ENCODE peak calls at places on chromosomes 1 and 21, in ten cellular contexts. One of them, this sample, is unnamed.

GRCh38 chr1:15876357-15876756 is 28.9 kb downstream of the SPEN start:
- DNase-seq in activated T-cell treated with anti-CD3 and anti-CD28 coated beads for 4 hours: no peak
- DNase-seq in stimulated activated CD8-positive, alpha-beta memory T cell treated with anti-CD3 and anti-CD28 coated beads, Interleukin-15, amount 100 ng/mL, for 24 hours: no peak
- DNase-seq in B cell: no peak
- DNase-seq in effector CD4-positive, alpha-beta T cell: no peak
- DNase-seq in NCI-H1105: no peak
- DNase-seq in Right ventricle myocardium superior: no peak
- DNase-seq in activated CD4-positive, alpha-beta memory T cell treated with anti-CD3 and anti-CD28 coated beads for 36 hours: no peak
- DNase-seq in glomerular endothelial cell: no peak
- DNase-seq in CD4-positive, alpha-beta T cell: no peak
- DNase-seq in this sample: no peak

GRCh38 chr1:92709738-92710137 is 75.2 kb downstream of the EVI5 start:
- DNase-seq in activated T-cell treated with anti-CD3 and anti-CD28 coated beads for 4 hours: no peak
- DNase-seq in stimulated activated CD8-positive, alpha-beta memory T cell treated with anti-CD3 and anti-CD28 coated beads, Interleukin-15, amount 100 ng/mL, for 24 hours: no peak
- DNase-seq in B cell: no peak
- DNase-seq in effector CD4-positive, alpha-beta T cell: no peak
- DNase-seq in NCI-H1105: no peak
- DNase-seq in Right ventricle myocardium superior: no peak
- DNase-seq in activated CD4-positive, alpha-beta memory T cell treated with anti-CD3 and anti-CD28 coated beads for 36 hours: no peak
- DNase-seq in glomerular endothelial cell: no peak
- DNase-seq in CD4-positive, alpha-beta T cell: no peak
- DNase-seq in this sample: no peak

GRCh38 chr1:229124471-229125198 is 146.3 kb upstream of the RAB4A start:
- DNase-seq in activated T-cell treated with anti-CD3 and anti-CD28 coated beads for 4 hours: no peak
- DNase-seq in stimulated activated CD8-positive, alpha-beta memory T cell treated with anti-CD3 and anti-CD28 coated beads, Interleukin-15, amount 100 ng/mL, for 24 hours: no peak
- DNase-seq in B cell: no peak
- DNase-seq in effector CD4-positive, alpha-beta T cell: no peak
- DNase-seq in NCI-H1105: no peak
- DNase-seq in Right ventricle myocardium superior: no peak
- DNase-seq in activated CD4-positive, alpha-beta memory T cell treated with anti-CD3 and anti-CD28 coated beads for 36 hours: no peak
- DNase-seq in glomerular endothelial cell: no peak
- DNase-seq in CD4-positive, alpha-beta T cell: no peak
- DNase-seq in this sample: no peak

GRCh38 chr1:197096137-197096536 is 29.1 kb upstream of the F13B start:
- DNase-seq in activated T-cell treated with anti-CD3 and anti-CD28 coated beads for 4 hours: no peak
- DNase-seq in stimulated activated CD8-positive, alpha-beta memory T cell treated with anti-CD3 and anti-CD28 coated beads, Interleukin-15, amount 100 ng/mL, for 24 hours: no peak
- DNase-seq in B cell: no peak
- DNase-seq in effector CD4-positive, alpha-beta T cell: no peak
- DNase-seq in NCI-H1105: no peak
- DNase-seq in Right ventricle myocardium superior: no peak
- DNase-seq in activated CD4-positive, alpha-beta memory T cell treated with anti-CD3 and anti-CD28 coated beads for 36 hours: no peak
- DNase-seq in glomerular endothelial cell: no peak
- DNase-seq in CD4-positive, alpha-beta T cell: no peak
- DNase-seq in this sample: no peak

GRCh38 chr1:157034137-157034800 is 11.3 kb downstream of the ARHGEF11 start:
- DNase-seq in activated T-cell treated with anti-CD3 and anti-CD28 coated beads for 4 hours: no peak
- DNase-seq in stimulated activated CD8-positive, alpha-beta memory T cell treated with anti-CD3 and anti-CD28 coated beads, Interleukin-15, amount 100 ng/mL, for 24 hours: no peak
- DNase-seq in B cell: no peak
- DNase-seq in effector CD4-positive, alpha-beta T cell: no peak
- DNase-seq in NCI-H1105: no peak
- DNase-seq in Right ventricle myocardium superior: no peak
- DNase-seq in activated CD4-positive, alpha-beta memory T cell treated with anti-CD3 and anti-CD28 coated beads for 36 hours: no peak
- DNase-seq in glomerular endothelial cell: no peak
- DNase-seq in CD4-positive, alpha-beta T cell: no peak
- DNase-seq in this sample: no peak

GRCh38 chr1:206754011-206754410 is 16.6 kb upstream of the IL19 start:
- DNase-seq in activated T-cell treated with anti-CD3 and anti-CD28 coated beads for 4 hours: no peak
- DNase-seq in stimulated activated CD8-positive, alpha-beta memory T cell treated with anti-CD3 and anti-CD28 coated beads, Interleukin-15, amount 100 ng/mL, for 24 hours: no peak
- DNase-seq in B cell: no peak
- DNase-seq in effector CD4-positive, alpha-beta T cell: no peak
- DNase-seq in NCI-H1105: no peak
- DNase-seq in Right ventricle myocardium superior: no peak
- DNase-seq in activated CD4-positive, alpha-beta memory T cell treated with anti-CD3 and anti-CD28 coated beads for 36 hours: no peak
- DNase-seq in glomerular endothelial cell: no peak
- DNase-seq in CD4-positive, alpha-beta T cell: no peak
- DNase-seq in this sample: no peak

GRCh38 chr1:219220945-219221344 is 47.3 kb downstream of the LYPLAL1 start:
- DNase-seq in activated T-cell treated with anti-CD3 and anti-CD28 coated beads for 4 hours: no peak
- DNase-seq in stimulated activated CD8-positive, alpha-beta memory T cell treated with anti-CD3 and anti-CD28 coated beads, Interleukin-15, amount 100 ng/mL, for 24 hours: no peak
- DNase-seq in B cell: no peak
- DNase-seq in effector CD4-positive, alpha-beta T cell: no peak
- DNase-seq in NCI-H1105: no peak
- DNase-seq in Right ventricle myocardium superior: no peak
- DNase-seq in activated CD4-positive, alpha-beta memory T cell treated with anti-CD3 and anti-CD28 coated beads for 36 hours: no peak
- DNase-seq in glomerular endothelial cell: no peak
- DNase-seq in CD4-positive, alpha-beta T cell: no peak
- DNase-seq in this sample: no peak

GRCh38 chr21:28810826-28811524 is 181.7 kb downstream of the LTN1 start:
- DNase-seq in activated T-cell treated with anti-CD3 and anti-CD28 coated beads for 4 hours: no peak
- DNase-seq in stimulated activated CD8-positive, alpha-beta memory T cell treated with anti-CD3 and anti-CD28 coated beads, Interleukin-15, amount 100 ng/mL, for 24 hours: no peak
- DNase-seq in B cell: no peak
- DNase-seq in effector CD4-positive, alpha-beta T cell: no peak
- DNase-seq in NCI-H1105: no peak
- DNase-seq in Right ventricle myocardium superior: no peak
- DNase-seq in activated CD4-positive, alpha-beta memory T cell treated with anti-CD3 and anti-CD28 coated beads for 36 hours: no peak
- DNase-seq in glomerular endothelial cell: no peak
- DNase-seq in CD4-positive, alpha-beta T cell: no peak
- DNase-seq in this sample: no peak

GRCh38 chr1:95138223-95138622 is 21.1 kb downstream of the TLCD4 start:
- DNase-seq in activated T-cell treated with anti-CD3 and anti-CD28 coated beads for 4 hours: no peak
- DNase-seq in stimulated activated CD8-positive, alpha-beta memory T cell treated with anti-CD3 and anti-CD28 coated beads, Interleukin-15, amount 100 ng/mL, for 24 hours: no peak
- DNase-seq in B cell: no peak
- DNase-seq in effector CD4-positive, alpha-beta T cell: no peak
- DNase-seq in NCI-H1105: no peak
- DNase-seq in Right ventricle myocardium superior: no peak
- DNase-seq in activated CD4-positive, alpha-beta memory T cell treated with anti-CD3 and anti-CD28 coated beads for 36 hours: no peak
- DNase-seq in glomerular endothelial cell: no peak
- DNase-seq in CD4-positive, alpha-beta T cell: no peak
- DNase-seq in this sample: no peak

GRCh38 chr1:87968259-87968955 is 639.7 kb downstream of the LMO4 start:
- DNase-seq in activated T-cell treated with anti-CD3 and anti-CD28 coated beads for 4 hours: no peak
- DNase-seq in stimulated activated CD8-positive, alpha-beta memory T cell treated with anti-CD3 and anti-CD28 coated beads, Interleukin-15, amount 100 ng/mL, for 24 hours: no peak
- DNase-seq in B cell: no peak
- DNase-seq in effector CD4-positive, alpha-beta T cell: no peak
- DNase-seq in NCI-H1105: no peak
- DNase-seq in Right ventricle myocardium superior: peak; percentile 53
- DNase-seq in activated CD4-positive, alpha-beta memory T cell treated with anti-CD3 and anti-CD28 coated beads for 36 hours: no peak
- DNase-seq in glomerular endothelial cell: no peak
- DNase-seq in CD4-positive, alpha-beta T cell: no peak
- DNase-seq in this sample: no peak

GRCh38 chr1:208085655-208086054 is 158.5 kb downstream of the PLXNA2 start:
- DNase-seq in activated T-cell treated with anti-CD3 and anti-CD28 coated beads for 4 hours: no peak
- DNase-seq in stimulated activated CD8-positive, alpha-beta memory T cell treated with anti-CD3 and anti-CD28 coated beads, Interleukin-15, amount 100 ng/mL, for 24 hours: no peak
- DNase-seq in B cell: no peak
- DNase-seq in effector CD4-positive, alpha-beta T cell: no peak
- DNase-seq in NCI-H1105: no peak
- DNase-seq in Right ventricle myocardium superior: no peak
- DNase-seq in activated CD4-positive, alpha-beta memory T cell treated with anti-CD3 and anti-CD28 coated beads for 36 hours: no peak
- DNase-seq in glomerular endothelial cell: no peak
- DNase-seq in CD4-positive, alpha-beta T cell: no peak
- DNase-seq in this sample: no peak

GRCh38 chr1:110798691-110799256 is 74.2 kb upstream of the CD53 start:
- DNase-seq in activated T-cell treated with anti-CD3 and anti-CD28 coated beads for 4 hours: no peak
- DNase-seq in stimulated activated CD8-positive, alpha-beta memory T cell treated with anti-CD3 and anti-CD28 coated beads, Interleukin-15, amount 100 ng/mL, for 24 hours: no peak
- DNase-seq in B cell: no peak
- DNase-seq in effector CD4-positive, alpha-beta T cell: no peak
- DNase-seq in NCI-H1105: peak; percentile 48
- DNase-seq in Right ventricle myocardium superior: no peak
- DNase-seq in activated CD4-positive, alpha-beta memory T cell treated with anti-CD3 and anti-CD28 coated beads for 36 hours: no peak
- DNase-seq in glomerular endothelial cell: no peak
- DNase-seq in CD4-positive, alpha-beta T cell: no peak
- DNase-seq in this sample: no peak

GRCh38 chr1:48552420-48552819 is 80.4 kb upstream of the SPATA6 start:
- DNase-seq in activated T-cell treated with anti-CD3 and anti-CD28 coated beads for 4 hours: no peak
- DNase-seq in stimulated activated CD8-positive, alpha-beta memory T cell treated with anti-CD3 and anti-CD28 coated beads, Interleukin-15, amount 100 ng/mL, for 24 hours: no peak
- DNase-seq in B cell: peak; percentile 17
- DNase-seq in effector CD4-positive, alpha-beta T cell: no peak
- DNase-seq in NCI-H1105: no peak
- DNase-seq in Right ventricle myocardium superior: no peak
- DNase-seq in activated CD4-positive, alpha-beta memory T cell treated with anti-CD3 and anti-CD28 coated beads for 36 hours: no peak
- DNase-seq in glomerular endothelial cell: no peak
- DNase-seq in CD4-positive, alpha-beta T cell: no peak
- DNase-seq in this sample: no peak

GRCh38 chr1:6464514-6464836 is 1.5 kb downstream of the TNFRSF25 start:
- DNase-seq in activated T-cell treated with anti-CD3 and anti-CD28 coated beads for 4 hours: no peak
- DNase-seq in stimulated activated CD8-positive, alpha-beta memory T cell treated with anti-CD3 and anti-CD28 coated beads, Interleukin-15, amount 100 ng/mL, for 24 hours: no peak
- DNase-seq in B cell: no peak
- DNase-seq in effector CD4-positive, alpha-beta T cell: peak; percentile 36
- DNase-seq in NCI-H1105: peak; percentile 39
- DNase-seq in Right ventricle myocardium superior: peak; percentile 85
- DNase-seq in activated CD4-positive, alpha-beta memory T cell treated with anti-CD3 and anti-CD28 coated beads for 36 hours: peak; percentile 83
- DNase-seq in glomerular endothelial cell: no peak
- DNase-seq in CD4-positive, alpha-beta T cell: peak; percentile 34
- DNase-seq in this sample: peak; percentile 5

GRCh38 chr1:166464333-166464732 is 297.5 kb upstream of the FAM78B start:
- DNase-seq in activated T-cell treated with anti-CD3 and anti-CD28 coated beads for 4 hours: no peak
- DNase-seq in stimulated activated CD8-positive, alpha-beta memory T cell treated with anti-CD3 and anti-CD28 coated beads, Interleukin-15, amount 100 ng/mL, for 24 hours: no peak
- DNase-seq in B cell: no peak
- DNase-seq in effector CD4-positive, alpha-beta T cell: no peak
- DNase-seq in NCI-H1105: no peak
- DNase-seq in Right ventricle myocardium superior: no peak
- DNase-seq in activated CD4-positive, alpha-beta memory T cell treated with anti-CD3 and anti-CD28 coated beads for 36 hours: no peak
- DNase-seq in glomerular endothelial cell: no peak
- DNase-seq in CD4-positive, alpha-beta T cell: no peak
- DNase-seq in this sample: no peak

GRCh38 chr1:6923012-6923805 is 138.0 kb downstream of the CAMTA1 start:
- DNase-seq in activated T-cell treated with anti-CD3 and anti-CD28 coated beads for 4 hours: no peak
- DNase-seq in stimulated activated CD8-positive, alpha-beta memory T cell treated with anti-CD3 and anti-CD28 coated beads, Interleukin-15, amount 100 ng/mL, for 24 hours: no peak
- DNase-seq in B cell: no peak
- DNase-seq in effector CD4-positive, alpha-beta T cell: no peak
- DNase-seq in NCI-H1105: no peak
- DNase-seq in Right ventricle myocardium superior: no peak
- DNase-seq in activated CD4-positive, alpha-beta memory T cell treated with anti-CD3 and anti-CD28 coated beads for 36 hours: no peak
- DNase-seq in glomerular endothelial cell: no peak
- DNase-seq in CD4-positive, alpha-beta T cell: no peak
- DNase-seq in this sample: no peak

GRCh38 chr1:3894626-3895278 is 5.3 kb downstream of the C1orf174 start:
- DNase-seq in activated T-cell treated with anti-CD3 and anti-CD28 coated beads for 4 hours: no peak
- DNase-seq in stimulated activated CD8-positive, alpha-beta memory T cell treated with anti-CD3 and anti-CD28 coated beads, Interleukin-15, amount 100 ng/mL, for 24 hours: no peak
- DNase-seq in B cell: no peak
- DNase-seq in effector CD4-positive, alpha-beta T cell: no peak
- DNase-seq in NCI-H1105: no peak
- DNase-seq in Right ventricle myocardium superior: no peak
- DNase-seq in activated CD4-positive, alpha-beta memory T cell treated with anti-CD3 and anti-CD28 coated beads for 36 hours: no peak
- DNase-seq in glomerular endothelial cell: no peak
- DNase-seq in CD4-positive, alpha-beta T cell: no peak
- DNase-seq in this sample: no peak

GRCh38 chr21:46185717-46186116 is 1.5 kb upstream of the SPATC1L start:
- DNase-seq in activated T-cell treated with anti-CD3 and anti-CD28 coated beads for 4 hours: no peak
- DNase-seq in stimulated activated CD8-positive, alpha-beta memory T cell treated with anti-CD3 and anti-CD28 coated beads, Interleukin-15, amount 100 ng/mL, for 24 hours: no peak
- DNase-seq in B cell: no peak
- DNase-seq in effector CD4-positive, alpha-beta T cell: no peak
- DNase-seq in NCI-H1105: no peak
- DNase-seq in Right ventricle myocardium superior: no peak
- DNase-seq in activated CD4-positive, alpha-beta memory T cell treated with anti-CD3 and anti-CD28 coated beads for 36 hours: no peak
- DNase-seq in glomerular endothelial cell: no peak
- DNase-seq in CD4-positive, alpha-beta T cell: no peak
- DNase-seq in this sample: no peak

This sample was measured in AML-193.